ENCODE peak calls at places on chromosomes 4 and X, in eight cellular contexts. V, K, R, E, M, P, Y and N are unnamed samples.

GRCh38 chr4:185911556-185912064 is 99.6 kb upstream of the SORBS2 start:
- DNase-seq in K (no peak), P (no peak), V (no peak), E (no peak), M (no peak), R (no peak), Y (peak), N (peak)

GRCh38 chr4:180057891-180058643 is 2185.1 kb upstream of the TENM3 start:
- DNase-seq in M (peak), R (no peak), E (peak), K (no peak), P (peak), Y (peak), V (no peak), N (no peak)

GRCh38 chr4:29304595-29304994 is 1415.6 kb upstream of the PCDH7 start:
- DNase-seq in Y (peak), K (no peak), V (no peak), E (no peak), P (no peak), M (no peak), R (no peak), N (no peak)

GRCh38 chrX:73446831-73447230 is at the start of gene CDX4:
- DNase-seq in R (no peak), Y (no peak), P (no peak), M (no peak), V (no peak), K (no peak), E (no peak), N (no peak)

GRCh38 chr4:30757357-30757756 is 37.2 kb downstream of the PCDH7 start:
- DNase-seq in R (no peak), Y (peak), M (no peak), V (no peak), E (no peak), K (peak), P (no peak), N (peak)

GRCh38 chr4:173211838-173212237 is 43.2 kb downstream of the GALNT7 start:
- DNase-seq in R (no peak), K (peak), E (no peak), M (no peak), Y (peak), V (no peak), P (no peak), N (peak)

GRCh38 chrX:71128166-71128833 is 9.9 kb downstream of the MED12 start:
- DNase-seq in M (no peak), Y (no peak), P (peak), K (no peak), E (no peak), V (no peak), R (no peak), N (peak)

GRCh38 chrX:106481341-106481740 is 130.4 kb upstream of the RADX start:
- DNase-seq in Y (peak), K (peak), R (no peak), V (peak), P (no peak), M (peak), E (peak), N (peak)